ENCODE peak calls at places on chromosomes 13 and 19, in ten cellular contexts. B is fibroblast of gingiva; W is left colon; A is thoracic aorta; H is activated CD8-positive, alpha-beta memory T cell treated with anti-CD3 and anti-CD28 coated beads for 1 hour; F is GM04503; R is dorsolateral prefrontal cortex; J is GM04504; S is T-helper 17 cell; T is central memory CD4-positive, alpha-beta T cell. D is an unnamed sample.

GRCh38 chr19:47507031-47507430 is 7.8 kb downstream of the NAPA start:
- DNase-seq in B (no peak), H (no peak), J (no peak), W (no peak), S (no peak), F (no peak), R (no peak), A (no peak), T (no peak), D (peak)

GRCh38 chr19:6088677-6089063 is 21.6 kb downstream of the RFX2 start:
- DNase-seq in W (no peak), S (no peak), B (no peak), J (no peak), R (no peak), H (no peak), F (no peak), T (no peak), A (no peak), D (no peak)

GRCh38 chr19:3868770-3869456 is at the start of gene ZFR2:
- DNase-seq in F (no peak), B (no peak), W (no peak), H (no peak), R (no peak), A (no peak), S (no peak), T (peak), J (no peak), D (no peak)

GRCh38 chr19:19262190-19263057 is 10.7 kb downstream of the TM6SF2 start:
- DNase-seq in T (no peak), F (no peak), J (no peak), S (no peak), A (no peak), W (no peak), R (no peak), B (no peak), H (no peak), D (no peak)

GRCh38 chr19:34126966-34127365 is 45.3 kb upstream of the LSM14A start:
- DNase-seq in R (no peak), F (no peak), H (no peak), S (no peak), T (no peak), W (no peak), B (no peak), A (no peak), J (no peak), D (no peak)

GRCh38 chr13:93233997-93234416 is 7.4 kb downstream of the GPC6 start:
- DNase-seq in B (no peak), J (no peak), A (no peak), R (no peak), T (no peak), W (no peak), S (no peak), H (no peak), F (no peak), D (no peak)

GRCh38 chr13:100528820-100529219 is 59.8 kb downstream of the GGACT start:
- DNase-seq in A (no peak), B (no peak), W (no peak), J (no peak), F (no peak), H (no peak), S (no peak), R (no peak), T (no peak), D (no peak)

GRCh38 chr19:27740396-27740795 is 1472.6 kb downstream of the UQCRFS1 start:
- DNase-seq in B (no peak), J (no peak), A (no peak), T (no peak), S (no peak), F (no peak), H (no peak), R (no peak), W (no peak), D (no peak)

GRCh38 chr19:35740423-35741215 is 1.6 kb downstream of the IGFLR1 start:
- DNase-seq in S (peak), T (peak), B (peak), A (peak), F (peak), R (peak), W (peak), H (peak), J (peak), D (peak)

GRCh38 chr13:48078251-48078656 is 16.6 kb downstream of the MED4 start:
- DNase-seq in F (no peak), A (no peak), B (no peak), H (no peak), W (no peak), T (no peak), S (no peak), J (no peak), R (no peak), D (no peak)

GRCh38 chr13:58804832-58805231 is 1173.3 kb downstream of the PCDH17 start:
- DNase-seq in J (no peak), S (no peak), F (no peak), W (no peak), A (no peak), H (no peak), B (no peak), R (no peak), T (no peak), D (no peak)

GRCh38 chr19:17244618-17245534 is 843 bp downstream of the NR2F6 start:
- DNase-seq in W (no peak), A (no peak), J (no peak), F (no peak), R (no peak), B (no peak), T (no peak), H (no peak), S (no peak), D (peak)

D was measured in left lung.